ENCODE peak calls at places on chromosomes 13 and 19, in five cellular contexts. L is cardiac muscle cell, Q is endothelial cell of umbilical vein, A is adrenal gland, M is PC-3. X is an unnamed sample.
A peak's percentile ranks its signal among the peaks of the same experiment; 100 is the strongest.

GRCh38 chr13:42039946-42040729 is 8.3 kb upstream of the DGKH start:
- DNase-seq in L (peak; percentile 94), Q (peak; percentile 83), A (peak; percentile 90), M (peak; percentile 76), X (peak; percentile 80)

GRCh38 chr19:33686687-33687541 is 65.2 kb downstream of the CHST8 start:
- DNase-seq in L (no peak), Q (no peak), A (no peak), M (no peak), X (peak; percentile 40)

GRCh38 chr13:111249637-111250360 is 70.6 kb upstream of the TEX29 start:
- DNase-seq in L (no peak), Q (no peak), A (no peak), M (no peak), X (no peak)

GRCh38 chr19:43708716-43709115 is 7.2 kb upstream of the IRGC start:
- DNase-seq in L (no peak), Q (no peak), A (no peak), M (no peak), X (no peak)

GRCh38 chr19:15195381-15195964 is 5.3 kb downstream of the NOTCH3 start:
- DNase-seq in L (peak; percentile 62), Q (no peak), A (no peak), M (peak; percentile 82), X (peak; percentile 64)

GRCh38 chr19:23415034-23415433 is 19.8 kb upstream of the ZNF91 start:
- DNase-seq in L (no peak), Q (no peak), A (no peak), M (no peak), X (no peak)

GRCh38 chr13:49428041-49428763 is 15.7 kb downstream of the CAB39L start:
- DNase-seq in L (no peak), Q (no peak), A (no peak), M (no peak), X (no peak)

GRCh38 chr19:41691268-41691970 is 3.3 kb upstream of the CEACAM7 start:
- DNase-seq in L (peak; percentile 12), Q (peak; percentile 20), A (no peak), M (peak; percentile 27), X (peak; percentile 43)

GRCh38 chr19:16470911-16471811 is 609 bp downstream of the EPS15L1 start:
- DNase-seq in L (peak; percentile 44), Q (peak; percentile 34), A (no peak), M (peak; percentile 42), X (no peak)

GRCh38 chr19:34985249-34986022 is 14.7 kb upstream of the GRAMD1A start:
- DNase-seq in L (peak; percentile 88), Q (peak; percentile 89), A (peak; percentile 71), M (no peak), X (peak; percentile 57)

GRCh38 chr13:41457589-41458186 is 338 bp downstream of the RGCC start:
- DNase-seq in L (no peak), Q (no peak), A (no peak), M (no peak), X (no peak)

GRCh38 chr13:39855236-39855635 is 199.8 kb downstream of the COG6 start:
- DNase-seq in L (peak; percentile 18), Q (no peak), A (no peak), M (no peak), X (no peak)

GRCh38 chr19:12777217-12778019 is 2.1 kb upstream of the HOOK2 start:
- DNase-seq in L (peak; percentile 84), Q (peak; percentile 78), A (peak; percentile 79), M (peak; percentile 89), X (peak; percentile 86)

GRCh38 chr13:111043575-111043982 is 71.5 kb upstream of the ARHGEF7 start:
- DNase-seq in L (peak; percentile 62), Q (no peak), A (no peak), M (peak; percentile 55), X (no peak)

GRCh38 chr13:91280806-91281205 is 66.7 kb upstream of the MIR17HG start:
- DNase-seq in L (no peak), Q (peak; percentile 78), A (no peak), M (peak; percentile 22), X (no peak)

GRCh38 chr19:35247526-35248309 is 1.1 kb upstream of the LSR start:
- DNase-seq in L (no peak), Q (no peak), A (peak; percentile 89), M (peak; percentile 89), X (peak; percentile 92)

GRCh38 chr13:83620535-83621220 is 261.6 kb downstream of the SLITRK1 start:
- DNase-seq in L (peak; percentile 46), Q (no peak), A (no peak), M (peak; percentile 71), X (no peak)

GRCh38 chr19:14023404-14024235 is 4.3 kb upstream of the RLN3 start:
- DNase-seq in L (peak; percentile 80), Q (peak; percentile 83), A (peak; percentile 77), M (peak; percentile 72), X (peak; percentile 55)

GRCh38 chr19:15722956-15723355 is 4.9 kb upstream of the OR10H2 start:
- DNase-seq in L (no peak), Q (no peak), A (no peak), M (no peak), X (no peak)

GRCh38 chr19:12720851-12721655 is 2.7 kb downstream of the TNPO2 start:
- DNase-seq in L (peak; percentile 32), Q (no peak), A (peak; percentile 48), M (peak; percentile 30), X (no peak)

GRCh38 chr13:19845758-19846157 is 17.7 kb downstream of the ZMYM5 start:
- DNase-seq in L (peak; percentile 96), Q (peak; percentile 62), A (peak; percentile 43), M (peak; percentile 99), X (no peak)

GRCh38 chr13:98549006-98549727 is 27.7 kb downstream of the STK24 start:
- DNase-seq in L (peak; percentile 84), Q (no peak), A (no peak), M (peak; percentile 29), X (no peak)

GRCh38 chr19:30664358-30665058 is 292.3 kb downstream of the ZNF536 start:
- DNase-seq in L (peak; percentile 8), Q (no peak), A (peak; percentile 96), M (peak; percentile 12), X (peak; percentile 53)

GRCh38 chr13:19957320-19958118 is 1.0 kb upstream of the ZMYM2 start:
- DNase-seq in L (peak; percentile 92), Q (peak; percentile 75), A (peak; percentile 81), M (peak; percentile 75), X (peak; percentile 94)

GRCh38 chr13:24348797-24349515 is 39.6 kb downstream of the C1QTNF9 start:
- DNase-seq in L (no peak), Q (no peak), A (no peak), M (peak; percentile 79), X (no peak)

GRCh38 chr13:80612804-80613203 is 271.9 kb upstream of the SPRY2 start:
- DNase-seq in L (no peak), Q (no peak), A (no peak), M (no peak), X (no peak)

DNA sequence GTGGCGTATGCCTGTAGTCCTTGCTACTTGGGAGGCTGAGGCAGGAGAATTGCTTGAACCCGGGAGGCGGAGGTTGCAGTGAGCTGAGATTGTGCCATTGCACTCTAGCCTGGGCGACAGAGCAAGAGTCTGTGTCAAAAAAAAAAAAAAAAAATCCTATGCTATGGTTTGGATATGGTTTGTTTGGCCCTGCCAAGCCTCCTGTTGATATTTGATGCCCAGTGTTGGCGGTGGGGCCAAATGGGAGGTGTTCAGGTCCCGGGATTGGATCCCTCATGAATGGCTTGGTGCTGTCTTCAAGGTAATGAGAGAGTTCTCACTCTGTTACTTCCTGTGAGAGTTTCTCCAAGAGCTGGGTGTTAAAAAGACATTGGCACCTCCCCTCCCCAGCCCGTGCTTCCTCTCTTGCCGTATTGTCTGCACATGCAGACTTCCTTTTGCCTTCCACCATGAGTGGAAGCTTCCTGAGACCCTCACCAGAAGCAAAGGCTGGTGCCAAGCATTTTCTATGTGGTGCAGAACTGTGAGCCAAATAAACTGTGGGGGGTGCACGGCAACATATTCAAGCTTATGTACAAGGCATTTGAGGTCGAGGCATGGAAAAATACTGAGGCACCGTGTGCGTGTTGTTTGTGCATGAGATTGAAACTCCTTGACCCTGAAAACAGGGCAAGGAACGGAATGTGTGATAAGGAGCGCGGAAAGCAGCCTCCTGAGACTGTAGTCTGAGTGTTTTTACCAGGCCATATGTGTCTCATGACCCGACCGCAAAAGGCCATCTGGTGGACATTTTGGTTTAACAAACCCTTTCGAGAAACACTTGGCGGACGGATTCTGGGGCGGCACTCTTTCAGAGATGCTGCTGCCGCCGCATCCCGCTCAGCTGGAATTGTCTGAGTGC is 7.3 kb downstream of the SIGLEC9 start:
- DNase-seq in L (peak; percentile 97), Q (peak; percentile 80), A (peak; percentile 62), M (no peak), X (peak; percentile 17)
- TF ChIP-seq CTCF in L (peak; percentile 27), Q (no peak), A (no peak), M (no peak), X (peak; percentile 5)

GRCh38 chr19:8342684-8343482 is at the start of gene KANK3:
- DNase-seq in L (peak; percentile 97), Q (peak; percentile 94), A (peak; percentile 94), M (peak; percentile 99), X (peak; percentile 98)

GRCh38 chr19:8338835-8339234 is 4.2 kb downstream of the KANK3 start:
- DNase-seq in L (no peak), Q (no peak), A (no peak), M (no peak), X (no peak)

GRCh38 chr19:8342316-8342683 is 762 bp downstream of the KANK3 start:
- DNase-seq in L (no peak), Q (no peak), A (no peak), M (no peak), X (no peak)

GRCh38 chr19:8340341-8341096 is 2.5 kb downstream of the KANK3 start:
- DNase-seq in L (peak; percentile 49), Q (peak; percentile 94), A (peak; percentile 84), M (no peak), X (no peak)

DNA sequence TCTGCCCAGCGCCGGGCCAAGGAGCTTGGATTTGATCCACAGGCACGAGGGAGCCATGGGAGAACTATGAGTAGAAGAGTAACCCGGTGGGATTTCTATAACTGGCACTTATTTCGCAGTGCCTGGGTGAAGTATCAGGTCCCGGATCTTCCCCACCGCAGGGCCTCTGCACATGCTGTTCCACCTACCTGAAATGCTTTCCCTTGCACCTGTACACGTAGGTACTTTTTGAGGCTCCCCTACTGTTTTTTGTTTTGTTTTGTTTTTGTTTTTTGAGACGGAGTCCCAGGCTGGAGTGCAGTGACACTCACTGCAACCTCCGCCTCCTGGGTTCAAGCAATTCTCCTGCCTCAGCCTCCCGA is 402 bp upstream of the KANK3 start:
- DNase-seq in L (no peak), Q (no peak), A (no peak), M (no peak), X (no peak)
- H3K4me3 ChIP-seq in L (no peak overlapping the region), Q (no peak overlapping the region), A (no peak overlapping the region), M (peak overlapping the region; percentile 69), X (no peak overlapping the region)

GRCh38 chr13:27496006-27496405 is 45.6 kb upstream of the MTIF3 start:
- DNase-seq in L (no peak), Q (no peak), A (no peak), M (no peak), X (no peak)
- H3K27ac ChIP-seq in L (no peak overlapping the region), Q (no peak overlapping the region), A (no peak overlapping the region), M (no peak overlapping the region), X (no peak overlapping the region)

DNA sequence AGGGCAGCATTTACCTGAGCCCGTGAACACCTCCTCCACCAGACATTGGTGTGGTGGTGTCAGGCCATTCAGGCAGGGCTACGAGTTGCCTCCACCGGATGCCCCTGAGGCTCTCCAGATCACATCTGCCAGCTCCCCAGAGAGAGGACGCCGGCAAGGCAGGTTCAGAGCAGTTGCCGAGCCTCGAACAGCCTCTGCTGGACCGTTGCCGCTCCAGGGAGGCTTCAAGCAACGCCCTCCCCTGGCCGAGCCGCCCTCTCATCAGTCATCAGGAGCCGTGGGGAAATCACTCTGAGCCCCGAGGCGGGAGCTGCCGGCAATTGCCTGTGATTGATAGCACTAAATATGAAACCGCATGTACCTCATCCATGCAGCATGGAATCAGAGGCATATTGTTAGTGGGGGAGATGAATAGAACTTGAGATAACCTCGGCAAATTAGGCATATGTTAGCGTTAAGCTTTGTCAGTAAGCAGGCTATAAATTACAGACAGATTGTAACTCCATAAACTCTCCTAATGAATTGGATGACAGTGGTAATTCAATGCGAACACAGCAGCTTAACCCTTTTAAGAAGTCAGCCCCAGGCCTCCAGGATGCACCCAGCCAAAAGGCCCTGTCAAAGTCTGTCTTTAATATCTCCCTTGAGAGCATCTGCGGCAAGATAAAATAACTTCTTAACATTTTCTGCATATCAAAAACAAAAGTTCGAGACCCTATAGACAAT is 29.8 kb upstream of the SPACA7 start:
- DNase-seq in L (no peak), Q (no peak), A (no peak), M (no peak), X (peak; percentile 87)
- TF ChIP-seq CTCF in L (no peak), Q (no peak), A (no peak), M (no peak), X (peak; percentile 35)